ENCODE peak calls at places on chromosomes 7 and 10, in four cellular contexts. I is HCT116, T is SK-N-SH, Z is fibroblast of lung. A is an unnamed sample.

GRCh38 chr7:116500071-116500853 is 724 bp downstream of the CAV2 start:
- DNase-seq in I (no peak), T (peak; percentile 19), Z (peak; percentile 85), A (peak; percentile 89)

GRCh38 chr10:131946321-131946751 is 35.4 kb downstream of the BNIP3 start:
- DNase-seq in I (no peak), T (no peak), Z (peak; percentile 95), A (peak; percentile 93)

GRCh38 chr10:103457176-103457712 is 1.5 kb downstream of the CALHM1 start:
- DNase-seq in I (no peak), T (peak; percentile 47), Z (no peak), A (peak; percentile 80)

GRCh38 chr10:329361-330099 is 194.3 kb downstream of the ZMYND11 start:
- DNase-seq in I (peak; percentile 79), T (no peak), Z (peak; percentile 96), A (peak; percentile 94)

GRCh38 chr7:65269150-65269856 is 104.4 kb upstream of the ZNF92 start:
- DNase-seq in I (peak; percentile 75), T (peak; percentile 98), Z (peak; percentile 84), A (peak; percentile 86)

GRCh38 chr10:42973411-42973810 is 103.5 kb upstream of the RET start:
- DNase-seq in I (no peak), T (no peak), Z (no peak), A (peak; percentile 22)

GRCh38 chr10:71921319-71922027 is 42.7 kb upstream of the CHST3 start:
- DNase-seq in I (no peak), T (peak; percentile 80), Z (no peak), A (no peak)

GRCh38 chr10:63627881-63628296 is 106.7 kb downstream of the REEP3 start:
- DNase-seq in I (no peak), T (no peak), Z (no peak), A (no peak)

GRCh38 chr10:123149568-123150228 is 1.8 kb downstream of the HMX2 start:
- DNase-seq in I (no peak), T (peak; percentile 63), Z (peak; percentile 45), A (peak; percentile 90)

GRCh38 chr7:30920584-30921539 is 9.2 kb downstream of the AQP1 start:
- DNase-seq in I (no peak), T (peak; percentile 14), Z (peak; percentile 74), A (peak; percentile 91)

GRCh38 chr10:130025326-130025725 is 61.3 kb upstream of the EBF3 start:
- DNase-seq in I (no peak), T (no peak), Z (no peak), A (no peak)

GRCh38 chr7:134943785-134944400 is 42.4 kb upstream of the AGBL3 start:
- DNase-seq in I (peak; percentile 19), T (peak; percentile 74), Z (no peak), A (no peak)

GRCh38 chr7:130910949-130911944 is 177.2 kb upstream of the KLF14 start:
- DNase-seq in I (no peak), T (no peak), Z (peak; percentile 80), A (no peak)

GRCh38 chr10:68516766-68517165 is 10.6 kb downstream of the SLC25A16 start:
- DNase-seq in I (no peak), T (peak; percentile 51), Z (peak; percentile 80), A (peak; percentile 75)

GRCh38 chr10:132292972-132293415 is 14.8 kb downstream of the STK32C start:
- DNase-seq in I (no peak), T (peak; percentile 92), Z (peak; percentile 9), A (no peak)

GRCh38 chr7:137970263-137970975 is 31.5 kb downstream of the CREB3L2 start:
- DNase-seq in I (no peak), T (no peak), Z (peak; percentile 96), A (peak; percentile 84)

GRCh38 chr7:111516612-111517011 is 45.7 kb downstream of the IMMP2L start:
- DNase-seq in I (no peak), T (no peak), Z (peak; percentile 25), A (no peak)

GRCh38 chr10:47454294-47455058 is 29.4 kb downstream of the ANXA8 start:
- DNase-seq in I (no peak), T (no peak), Z (no peak), A (no peak)

GRCh38 chr10:132135398-132135872 is 51.3 kb upstream of the DPYSL4 start:
- DNase-seq in I (no peak), T (no peak), Z (no peak), A (no peak)

GRCh38 chr7:43647772-43648643 is 65.1 kb downstream of the STK17A start:
- DNase-seq in I (peak; percentile 67), T (peak; percentile 59), Z (peak; percentile 100), A (peak; percentile 85)

GRCh38 chr10:9579110-9579705 is 1438.5 kb upstream of the CELF2 start:
- DNase-seq in I (no peak), T (no peak), Z (peak; percentile 1), A (no peak)

GRCh38 chr10:104255244-104255981 is 721 bp downstream of the GSTO1 start:
- DNase-seq in I (no peak), T (peak; percentile 41), Z (peak; percentile 72), A (peak; percentile 94)

GRCh38 chr10:109114578-109114977 is 808.7 kb downstream of the XPNPEP1 start:
- DNase-seq in I (no peak), T (no peak), Z (no peak), A (no peak)

GRCh38 chr7:151707757-151708156 is 169.2 kb downstream of the PRKAG2 start:
- DNase-seq in I (no peak), T (no peak), Z (no peak), A (peak; percentile 61)

GRCh38 chr10:69803809-69804208 is 2.1 kb downstream of the COL13A1 start:
- DNase-seq in I (no peak), T (no peak), Z (no peak), A (no peak)

GRCh38 chr10:69800665-69801064 is 1.0 kb upstream of the COL13A1 start:
- DNase-seq in I (no peak), T (no peak), Z (no peak), A (peak; percentile 84)

GRCh38 chr10:69801094-69801433 is 642 bp upstream of the COL13A1 start:
- DNase-seq in I (peak; percentile 60), T (peak; percentile 73), Z (peak; percentile 54), A (peak; percentile 96)

GRCh38 chr10:69801434-69802315 is at the start of gene COL13A1:
- DNase-seq in I (peak; percentile 71), T (peak; percentile 65), Z (peak; percentile 79), A (peak; percentile 98)

DNA sequence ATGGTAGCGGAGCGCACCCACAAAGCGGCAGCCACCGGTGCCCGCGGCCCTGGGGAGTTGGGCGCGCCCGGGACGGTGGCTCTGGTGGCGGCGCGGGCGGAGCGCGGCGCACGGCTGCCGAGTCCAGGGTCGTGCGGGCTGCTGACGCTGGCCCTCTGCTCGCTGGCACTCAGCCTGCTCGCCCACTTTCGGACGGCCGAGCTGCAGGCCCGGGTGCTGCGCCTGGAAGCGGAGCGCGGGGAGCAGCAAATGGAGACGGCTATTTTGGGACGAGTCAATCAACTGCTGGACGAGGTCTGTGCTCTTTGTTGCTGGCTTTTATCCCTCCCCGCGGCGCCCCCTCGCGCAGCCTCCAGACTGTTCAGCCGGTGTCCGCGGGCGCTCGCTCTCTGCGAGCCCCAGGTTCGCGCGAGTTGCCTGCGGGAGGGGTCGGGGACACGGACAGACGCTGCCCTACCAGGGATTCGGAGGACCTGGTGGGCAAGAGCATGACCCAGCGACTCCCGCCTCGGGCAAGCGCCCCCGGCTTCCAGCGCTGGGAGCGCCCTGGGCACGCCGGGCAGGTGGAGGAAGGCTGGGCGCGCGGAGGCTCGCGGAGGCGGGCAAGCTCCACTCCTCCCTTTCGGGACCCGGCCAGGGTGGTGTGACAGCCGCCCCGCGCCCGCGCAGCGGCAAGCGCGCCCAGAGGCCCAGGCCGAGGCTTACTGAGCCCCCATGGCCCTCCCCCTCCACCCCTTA is 887 bp downstream of the COL13A1 start:
- DNase-seq in I (no peak), T (peak; percentile 88), Z (peak; percentile 69), A (peak; percentile 93)
- H3K27ac ChIP-seq in I (peak overlapping the region; percentile 35), T (no peak overlapping the region), Z (peak overlapping the region; percentile 74), A (no peak overlapping the region)

GRCh38 chr7:23247101-23247601 is 576 bp downstream of the GPNMB start:
- DNase-seq in I (no peak), T (no peak), Z (no peak), A (peak; percentile 75)
- H2AFZ ChIP-seq in I (no peak overlapping the region), T (peak overlapping the region; percentile 73), Z (no peak overlapping the region), A (peak overlapping the region; percentile 97)

DNA sequence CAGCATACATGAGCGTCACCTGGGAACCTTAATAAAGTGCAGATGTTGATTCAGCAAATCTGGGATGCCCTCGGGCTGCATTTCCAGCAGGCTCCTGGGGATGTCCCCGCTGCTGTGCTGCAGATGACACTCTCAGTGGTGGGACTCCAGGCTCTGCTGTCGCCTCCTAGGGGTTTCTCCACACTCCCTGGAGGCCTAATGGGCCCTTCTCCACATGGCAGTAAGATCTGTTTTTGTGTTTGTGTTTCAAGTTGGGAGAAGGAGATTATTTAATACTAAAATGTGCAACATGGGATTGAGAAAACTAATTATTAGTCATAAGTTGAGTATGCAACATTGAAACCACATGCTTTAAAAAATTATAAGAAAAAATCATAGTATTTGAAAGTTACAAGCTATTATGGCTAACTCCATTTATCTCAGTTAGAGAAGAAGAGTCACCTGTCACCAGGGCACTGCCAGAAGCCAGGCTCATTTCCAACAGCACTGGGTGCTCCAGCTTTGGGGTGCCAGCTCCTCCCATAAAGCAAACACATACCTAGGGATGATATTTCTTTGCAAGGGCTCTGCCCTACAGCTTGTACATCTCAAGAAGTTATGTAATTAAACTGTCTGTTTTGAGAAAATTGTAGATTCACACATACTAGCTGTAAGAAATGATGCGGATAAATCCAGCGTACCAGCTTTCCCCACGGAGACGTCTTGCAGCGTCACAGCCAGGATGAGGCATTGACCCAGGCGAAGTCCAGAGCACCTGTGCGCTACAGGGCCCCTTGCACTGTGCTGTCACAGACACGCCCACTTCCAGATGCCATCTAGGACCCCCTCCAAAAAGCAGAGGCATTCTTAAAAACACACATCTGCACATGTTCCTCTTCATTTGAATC is 106.4 kb downstream of the EGFR start:
- DNase-seq in I (no peak), T (peak; percentile 54), Z (no peak), A (no peak)
- H3K27ac ChIP-seq in I (no peak overlapping the region), T (peak overlapping the region; percentile 18), Z (peak overlapping the region; percentile 56), A (peak overlapping the region; percentile 99)

GRCh38 chr7:1410992-1411391 is 48.3 kb downstream of the MICALL2 start:
- DNase-seq in I (no peak), T (peak; percentile 58), Z (no peak), A (no peak)

GRCh38 chr7:1411414-1411813 is 47.9 kb downstream of the MICALL2 start:
- DNase-seq in I (no peak), T (peak; percentile 48), Z (no peak), A (no peak)

GRCh38 chr7:1413936-1414639 is 45.2 kb downstream of the MICALL2 start:
- DNase-seq in I (no peak), T (no peak), Z (no peak), A (no peak)

GRCh38 chr7:1415389-1415990 is 43.8 kb downstream of the MICALL2 start:
- DNase-seq in I (no peak), T (no peak), Z (no peak), A (no peak)

DNA sequence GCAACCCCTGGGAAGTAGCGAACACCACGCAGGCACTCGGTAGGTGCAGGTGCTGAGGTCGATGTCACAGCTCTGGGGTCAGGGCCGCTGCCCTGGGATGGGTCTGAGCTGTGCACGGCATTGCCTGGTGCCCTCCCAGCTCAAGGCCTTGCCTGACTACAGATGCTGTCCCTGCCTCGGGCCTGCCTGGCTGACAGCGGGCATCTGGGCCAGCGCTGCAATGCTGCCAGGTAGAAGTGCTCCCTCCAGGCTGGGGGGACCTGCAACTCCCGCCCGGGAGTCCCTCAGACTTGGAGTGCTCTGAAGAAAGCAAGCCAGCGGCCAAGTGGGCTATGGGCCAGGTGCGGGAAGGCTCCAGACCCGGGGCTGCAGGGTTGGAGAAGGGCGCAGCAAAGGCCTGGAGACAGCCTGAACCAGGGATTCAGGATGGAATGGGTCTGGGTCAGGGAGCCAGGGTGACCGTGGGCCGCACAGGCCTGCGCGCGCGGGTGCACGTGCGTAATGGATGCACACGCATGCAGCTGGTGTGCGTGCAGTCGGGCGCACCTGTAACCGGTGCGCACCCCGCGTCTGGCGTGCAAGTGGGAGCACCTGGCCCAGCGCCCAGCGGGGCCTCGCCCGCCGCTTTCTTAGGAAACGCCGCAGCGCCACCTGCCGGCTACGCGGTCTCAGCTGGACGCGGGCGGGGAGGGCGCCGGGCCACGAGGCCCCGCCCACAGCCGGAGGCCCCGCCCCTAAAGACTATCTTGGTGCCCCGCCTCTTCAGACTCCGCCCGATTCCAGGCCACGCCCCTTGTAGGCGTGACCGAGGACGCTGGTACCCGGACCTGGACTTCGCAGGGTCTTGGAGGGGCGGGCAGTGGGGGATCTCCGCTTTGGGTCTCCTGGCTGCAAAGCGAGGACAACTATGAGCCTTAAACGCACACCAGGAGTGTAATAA is 46.7 kb downstream of the MICALL2 start:
- DNase-seq in I (peak; percentile 77), T (peak; percentile 100), Z (peak; percentile 63), A (peak; percentile 99)
- H2AFZ ChIP-seq in I (peak overlapping the region; percentile 46), T (peak overlapping the region; percentile 24), Z (no peak overlapping the region), A (peak overlapping the region; percentile 35)